ENCODE peak calls at places on chromosomes 7 and 10, in five cellular contexts. U, Z, D, J and Q are unnamed samples.

GRCh38 chr7:114217026-114217425 is 197.6 kb upstream of the FOXP2 start:
- DNase-seq in U (no peak), Z (no peak), D (no peak), J (no peak), Q (no peak)

GRCh38 chr7:138958026-138958956 is 22.9 kb downstream of the KIAA1549 start:
- DNase-seq in U (no peak), Z (no peak), D (no peak), J (no peak), Q (no peak)

GRCh38 chr7:100013328-100013676 is 2.1 kb upstream of the ZKSCAN1 start:
- DNase-seq in U (no peak), Z (no peak), D (no peak), J (no peak), Q (no peak)

GRCh38 chr10:73094986-73095478 is 1.6 kb downstream of the P4HA1 start:
- DNase-seq in U (no peak), Z (no peak), D (no peak), J (no peak), Q (no peak)

GRCh38 chr10:21969326-21970287 is 33.9 kb downstream of the DNAJC1 start:
- DNase-seq in U (no peak), Z (no peak), D (no peak), J (no peak), Q (no peak)

GRCh38 chr10:49168821-49169495 is 19.2 kb downstream of the TMEM273 start:
- DNase-seq in U (no peak), Z (no peak), D (no peak), J (no peak), Q (no peak)

GRCh38 chr10:34286136-34286739 is 528.9 kb downstream of the PARD3 start:
- DNase-seq in U (no peak), Z (no peak), D (peak; percentile 43), J (no peak), Q (no peak)

GRCh38 chr7:98826811-98827231 is 43.0 kb downstream of the TMEM130 start:
- DNase-seq in U (peak; percentile 100), Z (peak; percentile 87), D (no peak), J (no peak), Q (peak; percentile 86)

GRCh38 chr10:5040781-5041470 is 37.3 kb upstream of the AKR1C2 start:
- DNase-seq in U (no peak), Z (no peak), D (no peak), J (no peak), Q (no peak)

GRCh38 chr7:3206101-3206500 is 95.0 kb upstream of the SDK1 start:
- DNase-seq in U (no peak), Z (no peak), D (no peak), J (no peak), Q (no peak)

GRCh38 chr7:39602351-39602750 is 21.0 kb upstream of the RALA start:
- DNase-seq in U (no peak), Z (no peak), D (no peak), J (no peak), Q (no peak)

GRCh38 chr7:150487625-150488024 is 27.0 kb upstream of the GIMAP7 start:
- DNase-seq in U (no peak), Z (no peak), D (no peak), J (no peak), Q (no peak)

GRCh38 chr10:78301891-78302738 is 268.5 kb downstream of the RPS24 start:
- DNase-seq in U (no peak), Z (peak; percentile 5), D (no peak), J (no peak), Q (no peak)

GRCh38 chr7:75905785-75906604 is 9.0 kb upstream of the POR start:
- DNase-seq in U (no peak), Z (peak; percentile 16), D (no peak), J (no peak), Q (peak; percentile 80)

GRCh38 chr10:56605043-56605442 is 244.0 kb upstream of the ZWINT start:
- DNase-seq in U (no peak), Z (no peak), D (no peak), J (no peak), Q (no peak)

GRCh38 chr10:86290933-86291615 is 75.5 kb downstream of the GRID1 start:
- DNase-seq in U (no peak), Z (no peak), D (no peak), J (no peak), Q (no peak)

GRCh38 chr7:39453743-39454355 is 112.4 kb upstream of the YAE1 start:
- DNase-seq in U (peak; percentile 9), Z (no peak), D (peak; percentile 30), J (no peak), Q (no peak)

GRCh38 chr10:69097729-69098128 is 9.8 kb downstream of the SRGN start:
- DNase-seq in U (no peak), Z (no peak), D (no peak), J (no peak), Q (no peak)

GRCh38 chr10:69696073-69696731 is 66.2 kb downstream of the FAM241B start:
- DNase-seq in U (no peak), Z (no peak), D (peak; percentile 69), J (no peak), Q (peak; percentile 44)

GRCh38 chr10:24851595-24851994 is 100.8 kb downstream of the PRTFDC1 start:
- DNase-seq in U (no peak), Z (no peak), D (no peak), J (no peak), Q (no peak)

GRCh38 chr10:30270247-30270646 is 78.8 kb downstream of the MTPAP start:
- DNase-seq in U (no peak), Z (no peak), D (no peak), J (no peak), Q (no peak)

GRCh38 chr7:37999673-38000072 is 79.2 kb downstream of the EPDR1 start:
- DNase-seq in U (no peak), Z (no peak), D (no peak), J (no peak), Q (no peak)

GRCh38 chr10:78383378-78383777 is 349.7 kb downstream of the RPS24 start:
- DNase-seq in U (no peak), Z (no peak), D (no peak), J (no peak), Q (no peak)